ENCODE peak calls at places on chromosome 5, in six cellular contexts. One of them, this sample, is unnamed.
A peak's percentile ranks its signal among the peaks of the same experiment; 100 is the strongest.

GRCh38 chr5:149666212-149666852 is 63.8 kb upstream of the PPARGC1B start:
- DNase-seq in MCF 10A: peak; percentile 86
- DNase-seq in bronchial epithelial cell: peak; percentile 65
- DNase-seq in uterus: no peak
- DNase-seq in RWPE1: peak; percentile 38
- DNase-seq in AG04449: no peak
- DNase-seq in this sample: no peak

GRCh38 chr5:133888625-133888991 is 79.8 kb downstream of the C5orf15 start:
- DNase-seq in MCF 10A: no peak
- DNase-seq in bronchial epithelial cell: no peak
- DNase-seq in AG04449: no peak
- DNase-seq in RWPE1: no peak
- DNase-seq in uterus: no peak
- DNase-seq in this sample: no peak

GRCh38 chr5:473344-474192 is 30.6 kb downstream of the EXOC3 start:
- DNase-seq in AG04449: no peak
- DNase-seq in bronchial epithelial cell: peak; percentile 29
- DNase-seq in uterus: no peak
- DNase-seq in RWPE1: peak; percentile 29
- DNase-seq in MCF 10A: peak; percentile 32
- DNase-seq in this sample: peak; percentile 36

GRCh38 chr5:171428849-171429542 is 9.5 kb downstream of the FGF18 start:
- DNase-seq in bronchial epithelial cell: no peak
- DNase-seq in uterus: peak; percentile 9
- DNase-seq in MCF 10A: no peak
- DNase-seq in AG04449: no peak
- DNase-seq in RWPE1: no peak
- DNase-seq in this sample: no peak

GRCh38 chr5:158017433-158017832 is 158.5 kb upstream of the CLINT1 start:
- DNase-seq in MCF 10A: no peak
- DNase-seq in RWPE1: no peak
- DNase-seq in AG04449: no peak
- DNase-seq in bronchial epithelial cell: no peak
- DNase-seq in uterus: no peak
- DNase-seq in this sample: no peak

GRCh38 chr5:78647838-78648358 is 674 bp downstream of the LHFPL2 start:
- DNase-seq in AG04449: no peak
- DNase-seq in uterus: peak; percentile 71
- DNase-seq in bronchial epithelial cell: peak; percentile 32
- DNase-seq in MCF 10A: peak; percentile 53
- DNase-seq in RWPE1: peak; percentile 52
- DNase-seq in this sample: no peak

GRCh38 chr5:39519566-39520231 is 94.9 kb upstream of the DAB2 start:
- DNase-seq in AG04449: peak; percentile 78
- DNase-seq in RWPE1: no peak
- DNase-seq in bronchial epithelial cell: no peak
- DNase-seq in MCF 10A: peak; percentile 21
- DNase-seq in uterus: no peak
- DNase-seq in this sample: no peak

GRCh38 chr5:35483797-35484196 is 133.9 kb upstream of the SPEF2 start:
- DNase-seq in AG04449: no peak
- DNase-seq in bronchial epithelial cell: no peak
- DNase-seq in RWPE1: no peak
- DNase-seq in MCF 10A: no peak
- DNase-seq in uterus: no peak
- DNase-seq in this sample: no peak

GRCh38 chr5:1930501-1930879 is 47.8 kb upstream of the IRX4 start:
- DNase-seq in RWPE1: peak; percentile 28
- DNase-seq in MCF 10A: peak; percentile 7
- DNase-seq in AG04449: no peak
- DNase-seq in uterus: peak; percentile 23
- DNase-seq in bronchial epithelial cell: no peak
- DNase-seq in this sample: no peak

GRCh38 chr5:170302729-170303501 is 5.3 kb upstream of the LCP2 start:
- DNase-seq in RWPE1: no peak
- DNase-seq in AG04449: no peak
- DNase-seq in bronchial epithelial cell: no peak
- DNase-seq in MCF 10A: no peak
- DNase-seq in uterus: peak; percentile 79
- DNase-seq in this sample: no peak

GRCh38 chr5:126220725-126221124 is 202.5 kb upstream of the GRAMD2B start:
- DNase-seq in uterus: no peak
- DNase-seq in bronchial epithelial cell: no peak
- DNase-seq in MCF 10A: no peak
- DNase-seq in RWPE1: no peak
- DNase-seq in AG04449: no peak
- DNase-seq in this sample: no peak

GRCh38 chr5:95731571-95732554 is 727 bp downstream of the RHOBTB3 start:
- DNase-seq in MCF 10A: peak; percentile 33
- DNase-seq in uterus: peak; percentile 49
- DNase-seq in AG04449: no peak
- DNase-seq in RWPE1: peak; percentile 27
- DNase-seq in bronchial epithelial cell: peak; percentile 18
- DNase-seq in this sample: no peak

GRCh38 chr5:14035859-14036440 is 91.5 kb upstream of the DNAH5 start:
- DNase-seq in bronchial epithelial cell: peak; percentile 100
- DNase-seq in MCF 10A: peak; percentile 91
- DNase-seq in RWPE1: peak; percentile 97
- DNase-seq in AG04449: peak; percentile 99
- DNase-seq in uterus: peak; percentile 19
- DNase-seq in this sample: peak; percentile 100

GRCh38 chr5:87339986-87340385 is 72.3 kb downstream of the RASA1 start:
- DNase-seq in MCF 10A: no peak
- DNase-seq in bronchial epithelial cell: no peak
- DNase-seq in AG04449: no peak
- DNase-seq in uterus: no peak
- DNase-seq in RWPE1: no peak
- DNase-seq in this sample: no peak

GRCh38 chr5:135400866-135401265 is 1.8 kb upstream of the MACROH2A1 start:
- DNase-seq in MCF 10A: no peak
- DNase-seq in AG04449: no peak
- DNase-seq in uterus: no peak
- DNase-seq in bronchial epithelial cell: no peak
- DNase-seq in RWPE1: no peak
- DNase-seq in this sample: no peak

GRCh38 chr5:66306105-66306843 is 162.2 kb downstream of the SREK1 start:
- DNase-seq in AG04449: peak; percentile 14
- DNase-seq in RWPE1: peak; percentile 86
- DNase-seq in MCF 10A: peak; percentile 79
- DNase-seq in bronchial epithelial cell: peak; percentile 57
- DNase-seq in uterus: peak; percentile 48
- DNase-seq in this sample: peak; percentile 55

GRCh38 chr5:168327994-168328393 is 36.5 kb downstream of the WWC1 start:
- DNase-seq in AG04449: no peak
- DNase-seq in MCF 10A: no peak
- DNase-seq in uterus: no peak
- DNase-seq in bronchial epithelial cell: peak; percentile 39
- DNase-seq in RWPE1: no peak
- DNase-seq in this sample: peak; percentile 72

GRCh38 chr5:58466939-58467338 is 7.1 kb upstream of the PLK2 start:
- DNase-seq in AG04449: no peak
- DNase-seq in uterus: no peak
- DNase-seq in MCF 10A: peak; percentile 43
- DNase-seq in bronchial epithelial cell: peak; percentile 61
- DNase-seq in RWPE1: no peak
- DNase-seq in this sample: no peak
- TF ChIP-seq CTCF in AG04449: no peak
- TF ChIP-seq CTCF in uterus: no peak
- TF ChIP-seq CTCF in MCF 10A: no peak
- TF ChIP-seq CTCF in bronchial epithelial cell: peak; percentile 23
- TF ChIP-seq CTCF in RWPE1: no peak
- TF ChIP-seq CTCF in this sample: peak; percentile 24

GRCh38 chr5:112917453-112918005 is 4.5 kb downstream of the REEP5 start:
- DNase-seq in AG04449: peak; percentile 37
- DNase-seq in bronchial epithelial cell: peak; percentile 8
- DNase-seq in MCF 10A: no peak
- DNase-seq in RWPE1: no peak
- DNase-seq in uterus: no peak
- DNase-seq in this sample: no peak
- TF ChIP-seq CTCF in AG04449: peak; percentile 10
- TF ChIP-seq CTCF in bronchial epithelial cell: no peak
- TF ChIP-seq CTCF in MCF 10A: no peak
- TF ChIP-seq CTCF in RWPE1: no peak
- TF ChIP-seq CTCF in uterus: no peak
- TF ChIP-seq CTCF in this sample: peak; percentile 35

GRCh38 chr5:62718368-62718767 is 139.7 kb downstream of the LRRC70 start:
- DNase-seq in AG04449: no peak
- DNase-seq in bronchial epithelial cell: no peak
- DNase-seq in RWPE1: no peak
- DNase-seq in uterus: no peak
- DNase-seq in MCF 10A: no peak
- DNase-seq in this sample: no peak

GRCh38 chr5:62719061-62719730 is 140.6 kb downstream of the LRRC70 start:
- DNase-seq in RWPE1: no peak
- DNase-seq in uterus: no peak
- DNase-seq in MCF 10A: no peak
- DNase-seq in AG04449: no peak
- DNase-seq in bronchial epithelial cell: no peak
- DNase-seq in this sample: no peak

GRCh38 chr5:62722360-62722759 is 143.7 kb downstream of the LRRC70 start:
- DNase-seq in RWPE1: no peak
- DNase-seq in uterus: no peak
- DNase-seq in AG04449: no peak
- DNase-seq in MCF 10A: no peak
- DNase-seq in bronchial epithelial cell: no peak
- DNase-seq in this sample: no peak

GRCh38 chr5:62717211-62717927 is 138.8 kb downstream of the LRRC70 start:
- DNase-seq in RWPE1: no peak
- DNase-seq in AG04449: no peak
- DNase-seq in bronchial epithelial cell: peak; percentile 22
- DNase-seq in MCF 10A: no peak
- DNase-seq in uterus: no peak
- DNase-seq in this sample: no peak

GRCh38 chr5:62720036-62720441 is 141.4 kb downstream of the LRRC70 start:
- DNase-seq in bronchial epithelial cell: peak; percentile 55
- DNase-seq in MCF 10A: peak; percentile 34
- DNase-seq in AG04449: no peak
- DNase-seq in uterus: no peak
- DNase-seq in RWPE1: peak; percentile 36
- DNase-seq in this sample: peak; percentile 7
- TF ChIP-seq CTCF in bronchial epithelial cell: peak; percentile 58
- TF ChIP-seq CTCF in MCF 10A: peak; percentile 15
- TF ChIP-seq CTCF in AG04449: peak; percentile 56
- TF ChIP-seq CTCF in uterus: no peak
- TF ChIP-seq CTCF in RWPE1: peak; percentile 22
- TF ChIP-seq CTCF in this sample: peak; percentile 15

DNA sequence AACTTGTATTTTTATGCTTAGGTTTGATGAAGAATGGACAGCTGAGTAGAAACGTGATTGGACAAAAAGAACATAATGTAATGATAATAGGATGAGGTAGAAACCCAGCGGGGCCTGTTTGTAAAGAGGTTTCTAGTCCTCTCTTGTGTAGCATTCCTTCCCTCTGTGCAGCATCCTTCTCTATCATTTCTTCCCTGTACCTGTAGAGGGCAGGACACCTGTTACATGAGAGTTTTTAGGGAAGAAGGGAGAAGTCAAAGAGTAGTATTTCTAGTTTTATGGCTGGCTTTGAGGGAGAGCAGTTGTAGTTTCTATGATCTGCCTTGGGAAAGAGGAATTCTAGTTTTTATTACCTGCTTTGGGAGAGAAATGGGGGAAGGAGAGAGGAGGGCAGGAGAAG is 162.1 kb upstream of the FST start:
- DNase-seq in AG04449: no peak
- DNase-seq in uterus: no peak
- DNase-seq in MCF 10A: peak; percentile 41
- DNase-seq in bronchial epithelial cell: peak; percentile 50
- DNase-seq in RWPE1: no peak
- DNase-seq in this sample: peak; percentile 71
- TF ChIP-seq CTCF in AG04449: no peak
- TF ChIP-seq CTCF in uterus: no peak
- TF ChIP-seq CTCF in MCF 10A: no peak
- TF ChIP-seq CTCF in bronchial epithelial cell: peak; percentile 42
- TF ChIP-seq CTCF in RWPE1: no peak
- TF ChIP-seq CTCF in this sample: peak; percentile 61

GRCh38 chr5:116862632-116863455 is 288.2 kb upstream of the SEMA6A start:
- DNase-seq in bronchial epithelial cell: no peak
- DNase-seq in RWPE1: no peak
- DNase-seq in uterus: no peak
- DNase-seq in MCF 10A: no peak
- DNase-seq in AG04449: no peak
- DNase-seq in this sample: no peak

GRCh38 chr5:116864838-116865190 is 290.2 kb upstream of the SEMA6A start:
- DNase-seq in bronchial epithelial cell: no peak
- DNase-seq in AG04449: no peak
- DNase-seq in MCF 10A: no peak
- DNase-seq in uterus: no peak
- DNase-seq in RWPE1: no peak
- DNase-seq in this sample: no peak

GRCh38 chr5:116861662-116862061 is 287.0 kb upstream of the SEMA6A start:
- DNase-seq in uterus: no peak
- DNase-seq in MCF 10A: no peak
- DNase-seq in AG04449: no peak
- DNase-seq in RWPE1: no peak
- DNase-seq in bronchial epithelial cell: peak; percentile 2
- DNase-seq in this sample: no peak

GRCh38 chr5:116864157-116864837 is 289.7 kb upstream of the SEMA6A start:
- DNase-seq in bronchial epithelial cell: no peak
- DNase-seq in AG04449: no peak
- DNase-seq in RWPE1: no peak
- DNase-seq in uterus: no peak
- DNase-seq in MCF 10A: no peak
- DNase-seq in this sample: no peak

GRCh38 chr5:116865651-116866050 is 291.0 kb upstream of the SEMA6A start:
- DNase-seq in MCF 10A: no peak
- DNase-seq in uterus: no peak
- DNase-seq in bronchial epithelial cell: no peak
- DNase-seq in AG04449: no peak
- DNase-seq in RWPE1: no peak
- DNase-seq in this sample: no peak
- TF ChIP-seq CTCF in MCF 10A: no peak
- TF ChIP-seq CTCF in uterus: no peak
- TF ChIP-seq CTCF in bronchial epithelial cell: no peak
- TF ChIP-seq CTCF in AG04449: no peak
- TF ChIP-seq CTCF in RWPE1: no peak
- TF ChIP-seq CTCF in this sample: no peak